ENCODE peak calls at places on chromosomes 11 and 22, in eight cellular contexts. T is prostate gland, Z is body of pancreas, R is tibial nerve, E is sigmoid colon, Y is transverse colon, U is endothelial cell of umbilical vein, B is GM12891. Q is an unnamed sample.
A peak's percentile ranks its signal among the peaks of the same experiment; 100 is the strongest.

GRCh38 chr22:50414476-50415248 is 60.2 kb downstream of the SBF1 start:
- DNase-seq in T (no peak), Z (no peak), R (no peak), E (no peak), Y (no peak), U (no peak), B (no peak), Q (no peak)

GRCh38 chr11:29321293-29322132 is 695.3 kb downstream of the KCNA4 start:
- DNase-seq in T (no peak), Z (no peak), R (no peak), E (no peak), Y (no peak), U (no peak), B (no peak), Q (no peak)

GRCh38 chr11:14029971-14030531 is 67.5 kb downstream of the SPON1 start:
- DNase-seq in T (peak; percentile 79), Z (peak; percentile 50), R (no peak), E (peak; percentile 82), Y (peak; percentile 50), U (no peak), B (no peak), Q (peak; percentile 18)

GRCh38 chr11:122069946-122070345 is 46.1 kb downstream of the BLID start:
- DNase-seq in T (no peak), Z (peak; percentile 30), R (peak; percentile 65), E (peak; percentile 80), Y (peak; percentile 14), U (peak; percentile 93), B (no peak), Q (peak; percentile 16)

GRCh38 chr11:128328955-128329551 is 258.3 kb downstream of the ETS1 start:
- DNase-seq in T (no peak), Z (no peak), R (no peak), E (no peak), Y (no peak), U (peak; percentile 93), B (no peak), Q (no peak)

GRCh38 chr22:46812786-46813185 is 50.3 kb downstream of the TBC1D22A start:
- DNase-seq in T (no peak), Z (no peak), R (no peak), E (no peak), Y (no peak), U (peak; percentile 72), B (no peak), Q (no peak)

GRCh38 chr22:37544955-37545702 is 15.2 kb upstream of the CDC42EP1 start:
- DNase-seq in T (no peak), Z (peak; percentile 92), R (peak; percentile 71), E (peak; percentile 83), Y (peak; percentile 88), U (peak; percentile 80), B (peak; percentile 64), Q (peak; percentile 90)

GRCh38 chr11:16979708-16980622 is 34.2 kb downstream of the PLEKHA7 start:
- DNase-seq in T (no peak), Z (no peak), R (no peak), E (no peak), Y (no peak), U (no peak), B (no peak), Q (no peak)

GRCh38 chr11:95229199-95230053 is 1.6 kb downstream of the SESN3 start:
- DNase-seq in T (no peak), Z (no peak), R (no peak), E (peak; percentile 57), Y (no peak), U (peak; percentile 53), B (no peak), Q (no peak)

GRCh38 chr11:95230054-95231034 is 658 bp downstream of the SESN3 start:
- DNase-seq in T (peak; percentile 14), Z (peak; percentile 24), R (no peak), E (peak; percentile 64), Y (peak; percentile 24), U (peak; percentile 34), B (no peak), Q (peak; percentile 59)

GRCh38 chr11:95232666-95233065 is 1.7 kb upstream of the SESN3 start:
- DNase-seq in T (no peak), Z (no peak), R (no peak), E (no peak), Y (no peak), U (no peak), B (no peak), Q (no peak)

GRCh38 chr11:95231881-95232605 is 1.0 kb upstream of the SESN3 start:
- DNase-seq in T (peak; percentile 46), Z (peak; percentile 74), R (peak; percentile 56), E (peak; percentile 86), Y (peak; percentile 66), U (peak; percentile 49), B (no peak), Q (peak; percentile 87)

DNA sequence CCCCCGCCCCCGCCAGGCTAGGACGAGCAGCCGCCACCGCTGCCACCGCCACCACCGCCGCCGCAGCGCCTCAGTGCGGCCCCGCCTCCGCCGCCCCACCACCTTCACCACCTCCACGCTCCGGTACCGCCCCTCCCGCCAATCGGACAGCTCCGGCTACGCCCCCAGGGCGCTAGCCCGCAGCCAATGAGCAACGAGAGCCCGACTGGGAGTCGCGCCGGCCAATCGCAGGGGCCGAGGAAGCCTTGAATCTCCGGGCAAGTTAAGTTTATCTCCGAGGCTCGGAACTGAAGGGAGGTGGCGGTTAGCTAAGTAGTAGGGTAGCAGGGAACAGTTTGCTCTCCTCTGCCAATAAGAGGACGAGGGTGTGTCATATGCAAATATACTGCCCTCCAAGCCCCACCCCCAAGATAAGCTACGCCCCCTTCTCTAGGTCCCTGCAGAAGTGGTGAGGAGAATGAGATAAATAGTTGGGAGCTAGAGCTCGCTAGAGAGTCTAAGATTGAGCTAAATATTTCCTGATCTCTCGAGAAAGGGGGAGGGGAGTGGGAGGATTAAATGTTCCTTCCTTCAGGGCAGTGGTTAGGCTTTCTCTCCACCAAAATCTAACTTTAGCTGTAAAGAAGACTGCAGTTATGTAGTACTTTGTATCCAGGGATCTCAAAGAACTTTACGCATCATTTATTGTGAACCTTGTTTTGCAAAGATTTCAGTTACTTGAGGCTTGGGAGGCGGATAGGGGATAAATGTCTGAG is at the start of gene SESN3:
- DNase-seq in T (peak; percentile 99), Z (peak; percentile 98), R (peak; percentile 97), E (peak; percentile 99), Y (peak; percentile 98), U (peak; percentile 99), B (peak; percentile 78), Q (peak; percentile 99)
- TF ChIP-seq POLR2A in T (peak; percentile 81), Z (peak; percentile 43), R (peak; percentile 91), E (peak; percentile 41), Y (peak; percentile 65), U (no peak), B (peak; percentile 86), Q (peak; percentile 61)

GRCh38 chr11:57566564-57567209 is 785 bp downstream of the UBE2L6 start:
- DNase-seq in T (no peak), Z (no peak), R (no peak), E (no peak), Y (no peak), U (peak; percentile 6), B (no peak), Q (no peak)

GRCh38 chr11:57566035-57566504 is 1.4 kb downstream of the UBE2L6 start:
- DNase-seq in T (peak; percentile 67), Z (no peak), R (peak; percentile 39), E (no peak), Y (peak; percentile 57), U (peak; percentile 53), B (peak; percentile 37), Q (no peak)

GRCh38 chr11:57568330-57568766 is 876 bp upstream of the UBE2L6 start:
- DNase-seq in T (no peak), Z (no peak), R (peak; percentile 90), E (peak; percentile 90), Y (no peak), U (peak; percentile 72), B (no peak), Q (no peak)

GRCh38 chr11:57567210-57567511 is 311 bp downstream of the UBE2L6 start:
- DNase-seq in T (no peak), Z (no peak), R (peak; percentile 9), E (peak; percentile 68), Y (peak; percentile 34), U (peak; percentile 18), B (no peak), Q (peak; percentile 42)

DNA sequence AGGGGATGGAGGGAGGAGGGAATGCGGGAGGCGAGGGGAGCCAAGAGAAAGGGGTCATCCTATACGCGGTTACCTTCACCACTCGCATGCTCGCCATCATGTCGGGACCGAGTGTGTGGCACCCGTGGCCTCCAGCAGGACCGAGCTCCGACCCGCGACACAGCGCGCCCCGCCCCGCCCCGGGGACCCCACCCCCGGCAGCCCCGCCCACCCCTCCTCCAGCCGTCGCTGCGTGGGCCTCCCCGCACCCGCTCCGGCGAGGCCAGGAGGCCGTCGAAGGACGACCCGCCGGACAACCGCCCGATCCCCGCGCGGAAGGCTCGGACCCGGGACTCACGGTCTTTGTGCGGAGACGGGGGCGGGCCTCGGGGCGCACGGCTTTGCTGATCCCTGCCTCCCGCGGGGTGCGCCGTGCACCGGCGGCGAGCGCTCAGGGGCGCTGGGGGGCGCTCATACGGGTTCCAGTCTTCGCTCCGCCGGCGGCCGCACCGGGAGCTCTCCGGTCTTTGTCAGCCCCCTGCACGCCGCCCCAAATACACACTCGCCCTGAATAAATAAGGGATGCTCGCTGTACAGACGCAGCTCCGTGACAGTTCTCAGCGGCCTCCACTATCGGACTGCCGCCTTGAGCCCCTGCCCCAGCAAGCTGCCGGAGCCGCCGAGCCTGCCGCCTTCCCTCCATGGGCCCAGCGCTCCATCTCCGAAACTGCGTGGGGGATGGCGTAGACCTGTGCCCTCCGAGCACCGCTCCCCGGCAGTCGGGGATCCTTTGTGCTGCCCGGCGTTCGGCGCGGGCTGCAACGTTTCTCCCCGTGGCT is at the start of gene UBE2L6:
- DNase-seq in T (peak; percentile 70), Z (peak; percentile 80), R (peak; percentile 40), E (peak; percentile 74), Y (peak; percentile 87), U (no peak), B (peak; percentile 75), Q (peak; percentile 89)
- TF ChIP-seq POLR2A in T (no peak), Z (peak; percentile 5), R (no peak), E (no peak), Y (no peak), U (no peak), B (no peak), Q (peak; percentile 25)

DNA sequence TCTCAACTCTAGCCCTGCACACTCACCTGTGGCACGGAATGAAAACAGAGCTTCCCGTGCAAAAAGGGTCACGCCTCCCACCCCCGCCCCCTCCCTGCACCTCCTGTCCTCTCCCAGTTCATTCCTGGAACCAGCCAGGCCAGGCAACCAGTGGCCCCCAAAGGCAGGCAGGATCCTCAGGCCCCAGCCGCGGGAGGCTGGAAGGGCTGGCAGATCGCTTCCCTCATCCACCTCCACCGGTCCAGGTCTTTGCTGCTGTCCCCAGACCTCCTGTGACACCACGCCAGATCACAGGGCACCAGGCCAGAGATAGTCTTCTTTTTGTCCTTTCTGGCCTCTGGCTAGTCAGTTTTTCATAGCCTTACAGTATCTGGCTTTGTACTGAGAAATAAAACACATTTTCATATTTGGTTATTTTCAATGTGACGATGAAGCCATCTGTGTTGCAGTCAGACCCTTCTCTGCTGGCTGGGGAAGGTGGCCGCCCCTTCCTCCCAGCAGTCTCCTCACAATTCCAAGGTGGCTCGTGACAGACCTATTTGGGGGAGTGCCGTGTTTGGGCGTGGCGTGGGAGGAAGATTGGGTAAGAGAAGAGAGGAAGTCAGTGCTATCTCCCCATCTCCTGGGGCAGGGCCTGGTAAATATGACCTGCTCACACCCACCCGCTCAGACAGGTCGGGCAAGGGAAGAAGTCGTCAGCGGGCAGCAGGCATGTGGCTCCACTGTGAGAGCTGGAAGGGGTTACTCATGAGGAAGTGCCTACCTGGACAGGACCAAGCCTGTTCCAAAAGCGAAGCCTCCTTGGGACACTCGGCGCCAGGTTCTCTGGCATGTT is 9.1 kb downstream of the SSH3 start:
- DNase-seq in T (peak; percentile 96), Z (no peak), R (no peak), E (no peak), Y (peak; percentile 85), U (no peak), B (no peak), Q (no peak)
- TF ChIP-seq POLR2A in T (peak; percentile 47), Z (no peak), R (no peak), E (no peak), Y (peak; percentile 55), U (no peak), B (no peak), Q (peak; percentile 36)

GRCh38 chr11:46360878-46361277 is 13.6 kb downstream of the DGKZ start:
- DNase-seq in T (no peak), Z (no peak), R (no peak), E (no peak), Y (no peak), U (no peak), B (no peak), Q (no peak)

GRCh38 chr11:46363031-46363407 is 15.8 kb downstream of the DGKZ start:
- DNase-seq in T (no peak), Z (no peak), R (peak; percentile 41), E (no peak), Y (no peak), U (peak; percentile 77), B (no peak), Q (no peak)

GRCh38 chr11:46362146-46363030 is 15.1 kb downstream of the DGKZ start:
- DNase-seq in T (no peak), Z (no peak), R (no peak), E (no peak), Y (no peak), U (no peak), B (no peak), Q (no peak)

GRCh38 chr11:46359936-46360335 is 12.7 kb downstream of the DGKZ start:
- DNase-seq in T (no peak), Z (no peak), R (no peak), E (no peak), Y (no peak), U (no peak), B (no peak), Q (no peak)

DNA sequence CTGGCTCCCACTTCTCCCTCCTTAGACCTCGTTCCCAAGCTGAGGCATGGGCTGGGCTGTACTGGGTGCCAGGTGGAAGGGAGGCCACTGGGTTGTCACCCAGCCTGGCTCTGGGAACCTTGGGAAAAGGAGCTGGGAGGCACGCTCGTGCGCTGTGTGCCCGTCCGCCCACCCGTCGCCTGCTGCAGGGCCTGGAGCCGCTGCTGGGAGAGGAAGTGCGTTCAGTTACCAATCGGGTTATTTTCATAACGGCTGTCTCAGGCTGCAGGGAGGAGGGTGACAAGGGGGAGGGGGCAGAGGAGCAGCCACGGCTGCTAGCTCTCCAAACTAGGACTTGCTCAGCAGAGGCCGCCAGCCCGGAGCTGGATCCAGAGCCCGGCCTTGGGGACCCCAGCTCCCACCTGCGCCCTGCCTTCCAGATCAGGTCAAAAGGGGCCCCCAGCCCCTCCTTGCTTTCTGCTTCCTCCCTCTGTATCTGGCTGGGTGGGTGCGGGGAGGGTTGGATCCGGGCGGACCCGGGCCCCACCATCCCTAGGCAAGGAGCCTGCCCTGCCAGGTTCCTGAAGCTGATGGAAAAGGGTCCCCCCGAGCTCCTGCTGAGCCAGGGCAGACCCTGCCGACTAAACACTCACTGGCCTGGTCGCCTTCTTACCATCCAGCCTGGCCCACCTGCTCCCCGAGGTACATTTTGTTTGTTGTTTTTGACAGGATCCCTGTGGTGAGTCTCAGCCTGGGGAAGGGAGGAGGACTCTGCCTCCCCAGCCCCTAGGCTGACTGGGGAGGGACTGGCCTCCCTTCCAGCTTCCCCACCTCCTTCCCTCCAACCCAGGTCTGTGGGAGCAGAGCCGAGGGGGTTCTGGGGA is 14.3 kb downstream of the DGKZ start:
- DNase-seq in T (no peak), Z (no peak), R (no peak), E (peak; percentile 87), Y (peak; percentile 56), U (peak; percentile 62), B (peak; percentile 97), Q (peak; percentile 72)
- TF ChIP-seq POLR2A in T (no peak), Z (no peak), R (peak; percentile 19), E (no peak), Y (peak; percentile 26), U (no peak), B (peak; percentile 56), Q (no peak)

Q was measured in Peyer's patch.